ENCODE peak calls at places on chromosomes 1 and 21, in six cellular contexts. T, O, E, C, S and W are unnamed samples.
A peak's percentile ranks its signal among the peaks of the same experiment; 100 is the strongest.

GRCh38 chr1:208243522-208243850 is 698 bp downstream of the PLXNA2 start:
- DNase-seq in T (no peak), O (peak; percentile 3), E (no peak), C (peak; percentile 76), S (no peak), W (no peak)

GRCh38 chr21:14866859-14867560 is 197.8 kb downstream of the NRIP1 start:
- DNase-seq in T (no peak), O (no peak), E (no peak), C (no peak), S (no peak), W (no peak)

GRCh38 chr1:41862411-41863221 is 56.1 kb downstream of the HIVEP3 start:
- DNase-seq in T (no peak), O (no peak), E (no peak), C (peak; percentile 78), S (no peak), W (no peak)

GRCh38 chr1:150093805-150094204 is 26.2 kb downstream of the VPS45 start:
- DNase-seq in T (no peak), O (no peak), E (no peak), C (no peak), S (no peak), W (no peak)

GRCh38 chr1:152440635-152441471 is 26.8 kb upstream of the CRNN start:
- DNase-seq in T (peak; percentile 85), O (peak; percentile 69), E (peak; percentile 79), C (peak; percentile 86), S (peak; percentile 76), W (peak; percentile 86)

GRCh38 chr1:30381266-30381665 is 342.1 kb downstream of the MATN1 start:
- DNase-seq in T (no peak), O (no peak), E (no peak), C (no peak), S (peak; percentile 10), W (peak; percentile 18)

GRCh38 chr1:169834869-169835268 is 40.2 kb upstream of the METTL18 start:
- DNase-seq in T (no peak), O (no peak), E (no peak), C (no peak), S (no peak), W (no peak)

GRCh38 chr1:28309702-28310101 is 19.1 kb upstream of the MED18 start:
- DNase-seq in T (no peak), O (no peak), E (no peak), C (no peak), S (no peak), W (no peak)

GRCh38 chr1:109383087-109383779 is 14.5 kb downstream of the SORT1 start:
- DNase-seq in T (no peak), O (no peak), E (no peak), C (no peak), S (no peak), W (no peak)

GRCh38 chr1:153638261-153638660 is 4.4 kb downstream of the CHTOP start:
- DNase-seq in T (no peak), O (no peak), E (no peak), C (no peak), S (peak; percentile 36), W (no peak)

GRCh38 chr1:24929876-24930702 is at the start of gene RUNX3:
- DNase-seq in T (peak; percentile 49), O (peak; percentile 93), E (peak; percentile 67), C (peak; percentile 77), S (peak; percentile 74), W (peak; percentile 92)